ENCODE peak calls at places on chromosomes 16 and 17, in four cellular contexts. B is upper lobe of right lung; H is CD4-positive, alpha-beta memory T cell; Z is left ventricle myocardium inferior. A is an unnamed sample. For H3K27me3, the result is how much of the 10 kb centered on the place peaks cover.

GRCh38 chr16:17396762-17397498 is 73.8 kb downstream of the XYLT1 start:
- DNase-seq in B (no peak), H (peak), Z (no peak), A (peak)

GRCh38 chr16:89687092-89687940 is 827 bp downstream of the CDK10 start:
- DNase-seq in B (no peak), H (no peak), Z (no peak), A (peak)

GRCh38 chr16:47966325-47966724 is 189.5 kb downstream of the ABCC12 start:
- DNase-seq in B (no peak), H (no peak), Z (no peak), A (no peak)

GRCh38 chr17:49049265-49049664 is 52.1 kb downstream of the IGF2BP1 start:
- DNase-seq in B (no peak), H (no peak), Z (no peak), A (no peak)

GRCh38 chr16:86027366-86028126 is 128.6 kb downstream of the IRF8 start:
- DNase-seq in B (peak), H (no peak), Z (no peak), A (no peak)

GRCh38 chr16:75452464-75453190 is 11.9 kb downstream of the TMEM170A start:
- DNase-seq in B (peak), H (no peak), Z (no peak), A (no peak)

GRCh38 chr16:21264226-21265036 is 13.7 kb downstream of the CRYM start:
- DNase-seq in B (no peak), H (no peak), Z (peak), A (no peak)

GRCh38 chr17:10751569-10751968 is 21.7 kb upstream of the TMEM220 start:
- DNase-seq in B (no peak), H (no peak), Z (no peak), A (no peak)

DNA sequence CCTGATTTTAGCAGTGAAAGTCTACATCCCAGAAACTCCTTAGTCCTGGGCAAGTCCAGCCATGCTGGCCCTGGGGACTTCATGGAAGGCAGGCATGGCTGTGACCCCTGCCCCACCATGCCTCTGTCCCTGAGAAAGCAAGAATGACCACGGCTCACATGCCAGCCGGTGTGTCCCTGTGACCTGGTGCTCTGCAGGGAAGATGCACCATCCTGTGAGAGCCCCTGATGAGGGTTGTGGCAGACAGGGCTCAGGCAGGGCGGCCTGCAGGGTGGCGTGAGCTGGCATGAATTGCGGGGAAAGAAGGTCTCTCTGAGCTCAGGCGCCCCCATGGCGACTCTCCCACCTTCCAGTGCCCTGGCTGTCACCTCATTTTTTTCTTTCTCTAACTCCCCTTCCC is 260.3 kb downstream of the RBFOX3 start:
- DNase-seq in B (no peak), H (no peak), Z (no peak), A (no peak)
- H3K27me3 ChIP-seq in B (under half), H (under half), Z (half or more), A (under half)

GRCh38 chr16:70729292-70729691 is 43.4 kb upstream of the MTSS2 start:
- DNase-seq in B (no peak), H (no peak), Z (no peak), A (no peak)

GRCh38 chr16:70725912-70726828 is 40.3 kb upstream of the MTSS2 start:
- DNase-seq in B (peak), H (no peak), Z (peak), A (peak)

GRCh38 chr16:70728145-70728544 is 42.3 kb upstream of the MTSS2 start:
- DNase-seq in B (no peak), H (no peak), Z (no peak), A (no peak)

GRCh38 chr16:70725024-70725911 is 39.4 kb upstream of the MTSS2 start:
- DNase-seq in B (peak), H (no peak), Z (peak), A (peak)

GRCh38 chr16:70726869-70727494 is 41.1 kb upstream of the MTSS2 start:
- DNase-seq in B (no peak), H (no peak), Z (peak), A (no peak)
- H3K27ac ChIP-seq in B (peak), H (no peak), Z (peak), A (peak)

GRCh38 chr17:79395046-79395445 is 215.8 kb downstream of the RBFOX3 start:
- DNase-seq in B (no peak), H (no peak), Z (no peak), A (no peak)
- H3K27me3 ChIP-seq in B (half or more), H (under half), Z (half or more), A (under half)

GRCh38 chr16:14398014-14398717 is 231.9 kb downstream of the PARN start:
- DNase-seq in B (no peak), H (no peak), Z (no peak), A (no peak)

GRCh38 chr16:14399397-14400284 is 230.4 kb downstream of the PARN start:
- DNase-seq in B (no peak), H (no peak), Z (peak), A (no peak)

GRCh38 chr16:14400285-14400977 is 229.6 kb downstream of the PARN start:
- DNase-seq in B (no peak), H (no peak), Z (no peak), A (no peak)

GRCh38 chr16:14405611-14406537 is 224.2 kb downstream of the PARN start:
- DNase-seq in B (no peak), H (no peak), Z (no peak), A (no peak)

GRCh38 chr16:14401839-14402115 is 228.3 kb downstream of the PARN start:
- DNase-seq in B (no peak), H (no peak), Z (no peak), A (no peak)
- H3K27ac ChIP-seq in B (no peak), H (no peak), Z (no peak), A (no peak)

DNA sequence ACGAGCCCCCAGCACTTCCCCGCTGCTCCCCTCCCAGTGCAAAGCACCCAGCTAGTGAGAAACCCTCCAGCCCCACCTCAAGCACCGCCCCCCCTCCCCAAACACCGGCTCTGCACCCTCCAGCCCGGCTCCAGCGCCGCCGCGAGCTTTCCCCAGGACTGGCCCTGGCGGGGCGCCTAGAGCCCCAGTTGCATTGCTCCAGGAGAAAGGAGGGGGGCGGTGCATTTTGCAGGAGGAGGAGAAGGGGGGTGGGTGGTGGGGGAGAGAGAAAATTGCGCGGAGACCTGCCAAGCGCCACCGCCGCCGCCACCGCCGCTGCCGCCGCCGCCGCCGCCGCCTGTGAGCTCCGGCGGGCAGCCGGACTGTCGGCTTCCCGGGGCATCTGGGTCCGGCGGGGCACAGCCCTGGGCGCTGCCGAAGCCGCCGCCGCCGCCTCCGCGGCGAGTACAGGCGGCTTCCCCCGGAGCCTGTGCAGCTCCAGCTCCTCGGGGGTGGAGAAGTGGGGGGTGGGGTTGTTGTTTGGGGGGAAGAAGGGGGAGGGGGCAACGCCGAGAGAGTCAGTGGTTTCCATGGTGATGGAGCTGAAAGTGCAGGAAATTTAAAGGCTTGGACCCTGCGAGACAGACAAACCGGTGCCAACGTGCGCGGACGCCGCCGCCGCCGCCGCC is at the start of gene NOG:
- DNase-seq in B (peak), H (peak), Z (peak), A (peak)
- H3K27me3 ChIP-seq in B (half or more), H (under half), Z (half or more), A (under half)

GRCh38 chr16:1277016-1277944 is 21.4 kb downstream of the TPSD1 start:
- DNase-seq in B (no peak), H (no peak), Z (no peak), A (no peak)
- H3K27ac ChIP-seq in B (no peak), H (no peak), Z (no peak), A (no peak)

GRCh38 chr17:66842959-66843358 is 8.0 kb downstream of the CACNG5 start:
- DNase-seq in B (no peak), H (no peak), Z (no peak), A (no peak)

GRCh38 chr17:66841744-66842143 is 6.8 kb downstream of the CACNG5 start:
- DNase-seq in B (no peak), H (no peak), Z (no peak), A (no peak)

GRCh38 chr17:66842505-66842904 is 7.6 kb downstream of the CACNG5 start:
- DNase-seq in B (no peak), H (no peak), Z (no peak), A (no peak)

GRCh38 chr17:66840061-66840460 is 5.1 kb downstream of the CACNG5 start:
- DNase-seq in B (no peak), H (no peak), Z (no peak), A (no peak)

GRCh38 chr17:66841328-66841727 is 6.4 kb downstream of the CACNG5 start:
- DNase-seq in B (no peak), H (no peak), Z (no peak), A (no peak)
- H3K27me3 ChIP-seq in B (under half), H (under half), Z (half or more), A (under half)